ENCODE peak calls at places on chromosomes 6 and 20, in six cellular contexts. G, U, F, T, S and C are unnamed samples.

GRCh38 chr6:145148392-145149175 is 586.7 kb downstream of the EPM2A start:
- DNase-seq in T (no peak), F (no peak), U (peak), S (peak), G (peak), C (peak)

GRCh38 chr20:1345030-1345755 is 16.3 kb upstream of the SDCBP2 start:
- DNase-seq in S (no peak), T (no peak), F (no peak), G (no peak), U (no peak), C (no peak)

GRCh38 chr6:28254340-28254618 is 2.2 kb upstream of the ZKSCAN4 start:
- DNase-seq in G (no peak), U (no peak), T (no peak), S (peak), F (no peak), C (no peak)

GRCh38 chr6:3418521-3419060 is 38.3 kb downstream of the SLC22A23 start:
- DNase-seq in S (no peak), T (no peak), G (peak), U (no peak), F (no peak), C (no peak)

GRCh38 chr20:46407671-46407996 is 1.2 kb upstream of the ELMO2 start:
- DNase-seq in F (no peak), U (no peak), S (no peak), T (no peak), G (no peak), C (no peak)

GRCh38 chr6:87396595-87397392 is 11.0 kb upstream of the CFAP206 start:
- DNase-seq in U (no peak), S (peak), G (no peak), F (peak), T (peak), C (no peak)

GRCh38 chr6:56953597-56954388 is 1.1 kb upstream of the BEND6 start:
- DNase-seq in F (no peak), U (no peak), T (no peak), S (no peak), G (peak), C (peak)

GRCh38 chr20:50513169-50514034 is 3.2 kb downstream of the PTPN1 start:
- DNase-seq in T (no peak), U (no peak), F (no peak), G (peak), S (peak), C (peak)

GRCh38 chr6:53309059-53309896 is 39.5 kb downstream of the ELOVL5 start:
- DNase-seq in S (no peak), T (peak), U (no peak), F (peak), G (no peak), C (no peak)

GRCh38 chr6:152232494-152233151 is 404.5 kb downstream of the SYNE1 start:
- DNase-seq in S (no peak), F (no peak), G (no peak), U (no peak), T (no peak), C (no peak)

GRCh38 chr20:33653218-33653899 is 8.8 kb upstream of the C20orf144 start:
- DNase-seq in F (peak), G (peak), S (no peak), T (peak), U (peak), C (peak)

GRCh38 chr20:14879020-14879697 is 541.7 kb upstream of the FLRT3 start:
- DNase-seq in T (no peak), G (peak), F (no peak), U (no peak), S (no peak), C (peak)

GRCh38 chr6:10719386-10720228 is 3.3 kb upstream of the TMEM14C start:
- DNase-seq in U (no peak), S (peak), T (no peak), G (peak), F (no peak), C (no peak)

GRCh38 chr20:11790047-11790446 is 127.6 kb upstream of the BTBD3 start:
- DNase-seq in T (no peak), S (peak), G (peak), U (no peak), F (no peak), C (no peak)